ENCODE peak calls at places on chromosomes 1 and 21, in nine cellular contexts. Z is CD8-positive, alpha-beta T cell; Q is colonic mucosa; L is ovary; R is thyroid gland; F is suprapubic skin; A is lower lobe of right lung; Y is neural progenitor cell; N is tibial artery. U is an unnamed sample. For H3K4me1, the result is how much of the 10 kb centered on the place peaks cover.

GRCh38 chr1:51044834-51045233 is 57.2 kb upstream of the C1orf185 start:
- DNase-seq in N (no peak), Z (no peak), Q (no peak), Y (no peak), R (no peak), F (no peak), L (no peak), A (no peak), U (no peak)

GRCh38 chr1:68174173-68175113 is 57.9 kb downstream of the WLS start:
- DNase-seq in L (peak), A (peak), Z (no peak), Q (peak), R (peak), N (peak), F (no peak), Y (peak), U (peak)

GRCh38 chr21:34227386-34227852 is 136.4 kb upstream of the KCNE2 start:
- DNase-seq in Y (no peak), L (peak), Q (no peak), N (no peak), Z (no peak), F (no peak), A (no peak), R (no peak), U (no peak)

GRCh38 chr1:115262886-115263285 is 75.2 kb downstream of the NGF start:
- DNase-seq in A (no peak), N (no peak), Y (no peak), Z (no peak), R (no peak), L (no peak), Q (no peak), F (no peak), U (no peak)

GRCh38 chr21:36065497-36066036 is 4.3 kb upstream of the CBR1 start:
- DNase-seq in A (no peak), R (no peak), Y (no peak), N (no peak), Z (no peak), F (no peak), Q (peak), L (no peak), U (no peak)

GRCh38 chr1:1432951-1433803 is 2.3 kb upstream of the VWA1 start:
- DNase-seq in L (peak), N (peak), Q (peak), A (peak), R (peak), Y (peak), F (no peak), Z (no peak), U (peak)

GRCh38 chr1:186210258-186210657 is 164.8 kb downstream of the TPR start:
- DNase-seq in Y (no peak), Z (no peak), L (no peak), A (no peak), N (no peak), R (no peak), Q (no peak), F (no peak), U (no peak)

GRCh38 chr1:220528679-220529529 is 968 bp downstream of the MARK1 start:
- DNase-seq in F (no peak), A (no peak), Z (no peak), N (no peak), L (no peak), R (peak), Q (peak), Y (peak), U (no peak)

GRCh38 chr1:212161231-212161781 is 123.9 kb upstream of the PPP2R5A start:
- DNase-seq in Q (no peak), Z (no peak), F (no peak), A (no peak), Y (no peak), R (peak), L (no peak), N (no peak), U (no peak)

DNA sequence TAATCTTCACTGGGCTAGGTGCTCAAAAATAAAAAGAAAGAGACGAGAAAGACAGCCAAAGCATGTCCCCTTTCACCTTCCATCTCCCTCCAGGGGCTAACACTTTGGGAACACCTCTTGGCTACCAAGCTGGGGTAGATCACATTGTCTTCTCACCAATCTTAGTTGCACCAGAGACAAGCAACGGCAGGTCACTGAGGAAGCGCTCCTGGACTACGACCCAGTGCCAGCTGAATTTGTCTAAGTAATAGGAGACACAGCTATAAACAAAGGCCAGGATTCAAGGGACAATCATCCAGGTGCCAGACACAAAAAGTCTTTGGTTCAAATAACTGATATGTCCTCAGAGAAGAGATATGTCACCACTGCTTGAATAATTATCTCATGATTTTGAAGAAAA is 100.4 kb downstream of the SLC45A1 start:
- DNase-seq in F (no peak), R (no peak), N (no peak), Q (no peak), A (no peak), Z (no peak), Y (no peak), L (no peak), U (no peak)
- H3K4me1 ChIP-seq in F (half or more), R (half or more), N (half or more), Q (under half), A (half or more), Z (under half), Y (half or more), L (under half), U (under half)

GRCh38 chr21:25398630-25399029 is 208.7 kb downstream of the MRPL39 start:
- DNase-seq in R (no peak), L (no peak), Y (no peak), Q (no peak), N (no peak), Z (no peak), F (no peak), A (no peak), U (no peak)
- TF ChIP-seq CTCF in R (no peak), L (no peak), Y (no peak), Q (no peak), N (no peak), Z (no peak), F (no peak), A (no peak), U (no peak)

GRCh38 chr1:8349473-8349865 is 31.6 kb downstream of the SLC45A1 start:
- DNase-seq in L (no peak), N (no peak), A (no peak), Y (no peak), Q (no peak), F (no peak), Z (no peak), R (no peak), U (no peak)

GRCh38 chr1:8349961-8350360 is 32.0 kb downstream of the SLC45A1 start:
- DNase-seq in Y (no peak), Z (no peak), R (peak), A (peak), F (peak), N (no peak), Q (no peak), L (peak), U (no peak)

GRCh38 chr1:8351693-8352470 is 34.0 kb downstream of the SLC45A1 start:
- DNase-seq in Y (peak), L (peak), Z (no peak), F (peak), R (peak), Q (no peak), A (no peak), N (no peak), U (no peak)

GRCh38 chr1:8352471-8352845 is 34.5 kb downstream of the SLC45A1 start:
- DNase-seq in R (no peak), Y (no peak), F (no peak), Q (no peak), Z (no peak), L (peak), N (no peak), A (no peak), U (no peak)

DNA sequence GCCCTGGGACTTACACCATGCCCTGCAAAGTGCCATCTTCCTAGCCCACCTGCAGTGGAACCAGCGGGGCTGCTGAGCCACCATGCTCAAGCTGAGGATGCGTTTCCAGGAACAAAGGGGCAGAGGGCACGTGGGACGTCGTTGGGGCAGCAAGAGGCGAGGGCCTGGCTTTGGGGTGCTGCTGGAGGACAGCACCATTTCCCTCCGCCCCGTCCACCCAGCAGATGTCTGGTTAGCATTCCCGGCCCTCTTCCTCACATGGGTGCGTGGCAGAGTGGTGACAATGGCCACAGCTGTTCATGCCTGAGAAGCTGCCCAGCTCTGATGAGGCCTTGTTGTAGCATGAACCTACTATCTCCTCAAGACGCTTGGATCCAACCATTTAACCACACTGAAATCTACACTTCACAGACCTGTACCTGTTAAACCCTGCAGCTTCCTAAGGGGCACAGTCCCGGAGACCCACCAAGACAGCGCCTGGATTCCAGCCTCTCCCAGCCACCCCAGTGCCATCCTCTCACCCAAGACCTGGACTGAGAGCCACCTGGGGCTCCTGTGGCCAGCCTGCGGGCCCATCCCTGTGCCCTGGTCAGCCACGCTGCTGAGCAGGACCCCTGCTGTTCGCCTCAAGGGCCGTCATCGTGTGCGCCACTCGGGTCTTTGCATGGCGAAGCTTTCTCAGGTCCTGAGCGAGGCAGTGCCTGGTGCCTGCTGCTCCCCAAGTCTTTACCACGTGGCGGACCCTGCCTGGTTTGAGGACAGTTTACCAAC is 33.2 kb downstream of the SLC45A1 start:
- DNase-seq in Q (no peak), L (peak), N (no peak), R (peak), F (peak), A (peak), Y (no peak), Z (no peak), U (no peak)
- H3K27ac ChIP-seq in Q (no peak), L (no peak), N (no peak), R (no peak), F (no peak), A (no peak), Y (no peak), Z (no peak), U (no peak)

GRCh38 chr1:197919523-197920301 is 2.5 kb downstream of the LHX9 start:
- DNase-seq in L (no peak), N (no peak), F (no peak), Y (peak), A (peak), R (no peak), Q (no peak), Z (no peak), U (no peak)
- H3K4me1 ChIP-seq in L (under half), N (under half), F (half or more), Y (half or more), A (half or more), R (under half), Q (under half), Z (half or more), U (under half)

U was measured in RWPE2.